ENCODE peak calls at places on chromosomes 3 and 15, in five cellular contexts. X, V, L, W and U are unnamed samples.

GRCh38 chr3:64084640-64085039 is 61.3 kb upstream of the PSMD6 start:
- DNase-seq in L (no peak), W (peak), V (no peak), X (no peak), U (no peak)

GRCh38 chr3:183270344-183270743 is 17.3 kb downstream of the B3GNT5 start:
- DNase-seq in V (no peak), X (no peak), W (no peak), L (no peak), U (no peak)

GRCh38 chr15:101554115-101554915 is 64.8 kb upstream of the PCSK6 start:
- DNase-seq in W (no peak), V (no peak), L (no peak), X (no peak), U (no peak)

GRCh38 chr15:76153241-76154197 is 93.7 kb downstream of the TMEM266 start:
- DNase-seq in V (no peak), W (no peak), X (no peak), L (no peak), U (no peak)

GRCh38 chr3:120693439-120694172 is 11.6 kb upstream of the HGD start:
- DNase-seq in X (peak), L (no peak), V (no peak), W (peak), U (no peak)

GRCh38 chr15:80264031-80264430 is 12.0 kb upstream of the CTXND1 start:
- DNase-seq in V (no peak), L (no peak), W (peak), X (peak), U (no peak)

GRCh38 chr3:158950131-158950901 is 148.5 kb downstream of the MFSD1 start:
- DNase-seq in V (no peak), X (peak), W (no peak), L (no peak), U (no peak)

GRCh38 chr15:69075467-69075866 is 61.0 kb downstream of the NOX5 start:
- DNase-seq in W (no peak), V (no peak), X (peak), L (no peak), U (no peak)

GRCh38 chr15:90231028-90232017 is 2.4 kb downstream of the CIB1 start:
- DNase-seq in V (peak), W (no peak), L (no peak), X (no peak), U (no peak)